ENCODE peak calls at places on chromosome 20, in four cellular contexts. H is HepG2, J is A549, R is K562. N is an unnamed sample.

GRCh38 chr20:3781153-3781910 is at the start of gene SPEF1:
- DNase-seq in J (peak), H (peak), R (peak), N (peak)

GRCh38 chr20:10201321-10201870 is 17.2 kb upstream of the SNAP25 start:
- DNase-seq in R (no peak), J (no peak), H (no peak), N (peak)

GRCh38 chr20:32634041-32634805 is 39.5 kb downstream of the C20orf203 start:
- DNase-seq in R (peak), J (no peak), H (no peak), N (peak)

GRCh38 chr20:61162506-61162905 is 89.6 kb upstream of the CDH4 start:
- DNase-seq in J (no peak), H (no peak), R (no peak), N (no peak)

GRCh38 chr20:43842126-43843020 is 72.3 kb upstream of the TOX2 start:
- DNase-seq in R (no peak), J (no peak), H (no peak), N (no peak)

GRCh38 chr20:6766433-6766832 is 1.1 kb upstream of the BMP2 start:
- DNase-seq in J (no peak), R (no peak), H (no peak), N (no peak)

GRCh38 chr20:3751664-3752385 is 15.7 kb downstream of the ADISSP start:
- DNase-seq in R (no peak), H (no peak), J (no peak), N (no peak)

GRCh38 chr20:57659131-57659788 is 39.0 kb upstream of the ZBP1 start:
- DNase-seq in R (no peak), H (no peak), J (no peak), N (no peak)

GRCh38 chr20:32539063-32539816 is 45.9 kb downstream of the NOL4L start:
- DNase-seq in R (no peak), J (no peak), H (no peak), N (no peak)

GRCh38 chr20:44700306-44700705 is 14.9 kb upstream of the CCN5 start:
- DNase-seq in H (no peak), R (no peak), J (no peak), N (no peak)

GRCh38 chr20:46568570-46569129 is 18.2 kb upstream of the OCSTAMP start:
- DNase-seq in J (no peak), R (no peak), H (peak), N (peak)

DNA sequence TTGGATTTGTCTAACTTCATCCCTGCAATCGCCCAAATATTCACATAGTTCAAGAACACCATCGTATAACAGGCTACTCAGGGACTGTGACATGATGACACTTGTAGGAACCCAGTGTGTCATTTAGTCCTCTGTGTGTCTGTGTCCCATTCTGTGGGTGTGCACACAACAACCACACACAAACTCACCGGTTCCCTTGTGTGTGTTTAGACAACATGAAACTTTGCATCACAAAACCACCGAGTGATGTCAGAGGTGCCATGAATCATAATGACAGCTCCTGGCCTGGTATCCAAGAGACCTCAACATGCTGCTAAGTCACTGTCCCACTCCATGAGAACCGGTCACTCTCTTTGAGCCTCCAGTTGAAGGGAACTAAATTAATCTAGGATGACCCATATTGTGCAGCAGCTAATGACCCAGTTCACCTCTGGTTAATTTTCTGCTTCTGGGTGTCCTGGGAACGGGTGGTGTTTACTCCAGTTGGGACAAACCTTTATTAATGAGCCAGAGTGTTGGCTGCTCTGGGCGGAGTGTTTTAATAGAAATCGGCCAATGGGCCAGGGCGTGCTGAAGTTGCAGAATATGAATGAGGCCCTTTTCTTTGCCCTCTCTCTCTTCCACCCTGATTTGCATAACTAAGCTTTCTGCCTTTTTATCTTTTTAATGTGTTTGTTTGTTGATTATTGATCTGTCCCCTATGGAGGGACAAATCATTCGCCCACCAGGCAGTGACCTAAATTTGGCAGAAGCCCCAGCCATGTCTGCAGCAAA is 421.1 kb downstream of the PREX1 start:
- DNase-seq in H (no peak), J (no peak), R (no peak), N (no peak)
- TF ChIP-seq MAZ in H (no peak), J (no peak), R (no peak), N (no peak)

GRCh38 chr20:20089018-20089417 is 36.7 kb downstream of the CFAP61 start:
- DNase-seq in R (no peak), H (no peak), J (no peak), N (no peak)

GRCh38 chr20:20085812-20086211 is 33.5 kb downstream of the CFAP61 start:
- DNase-seq in H (no peak), R (no peak), J (no peak), N (no peak)

GRCh38 chr20:20085071-20085470 is 32.7 kb downstream of the CFAP61 start:
- DNase-seq in H (no peak), J (no peak), R (no peak), N (no peak)

GRCh38 chr20:20083796-20084195 is 31.5 kb downstream of the CFAP61 start:
- DNase-seq in R (peak), J (peak), H (peak), N (peak)

GRCh38 chr20:20084296-20084752 is 32.0 kb downstream of the CFAP61 start:
- DNase-seq in H (no peak), R (no peak), J (no peak), N (no peak)
- TF ChIP-seq MAZ in H (no peak), R (no peak), J (no peak), N (no peak)

GRCh38 chr20:19212524-19213502 is at the start of gene SLC24A3:
- DNase-seq in H (peak), R (no peak), J (peak), N (no peak)
- TF ChIP-seq MAZ in H (no peak), R (no peak), J (no peak), N (no peak)

DNA sequence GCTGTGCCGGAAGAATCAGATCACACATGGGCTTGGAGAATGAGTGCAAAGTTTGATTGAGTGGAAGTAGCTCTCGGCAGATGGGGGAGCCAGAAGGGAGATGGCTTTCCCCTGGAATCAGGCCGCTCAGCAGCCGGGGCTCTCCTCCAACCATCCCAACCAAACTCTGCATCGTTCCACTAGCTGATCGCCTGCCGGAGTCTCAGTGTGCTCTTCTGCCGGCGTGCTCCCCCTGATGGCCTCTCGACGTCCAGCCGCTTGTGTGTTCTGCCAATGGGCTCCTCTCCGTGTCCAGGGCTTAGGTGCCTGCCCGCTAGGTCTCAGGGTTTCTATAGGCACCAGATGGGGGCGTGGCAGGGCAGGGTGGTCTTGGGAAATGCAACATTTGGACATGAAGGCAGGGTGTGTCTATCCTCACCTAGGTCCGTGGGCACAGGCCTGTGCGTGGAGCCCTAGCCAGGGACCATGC is 4.9 kb upstream of the BIRC7 start:
- DNase-seq in J (no peak), H (peak), R (peak), N (peak)
- TF ChIP-seq MAZ in J (no peak), H (no peak), R (no peak), N (no peak)

GRCh38 chr20:33693741-33694645 is 7.8 kb upstream of the E2F1 start:
- DNase-seq in J (no peak), R (no peak), H (no peak), N (no peak)
- TF ChIP-seq MAZ in J (no peak), R (no peak), H (no peak), N (no peak)

DNA sequence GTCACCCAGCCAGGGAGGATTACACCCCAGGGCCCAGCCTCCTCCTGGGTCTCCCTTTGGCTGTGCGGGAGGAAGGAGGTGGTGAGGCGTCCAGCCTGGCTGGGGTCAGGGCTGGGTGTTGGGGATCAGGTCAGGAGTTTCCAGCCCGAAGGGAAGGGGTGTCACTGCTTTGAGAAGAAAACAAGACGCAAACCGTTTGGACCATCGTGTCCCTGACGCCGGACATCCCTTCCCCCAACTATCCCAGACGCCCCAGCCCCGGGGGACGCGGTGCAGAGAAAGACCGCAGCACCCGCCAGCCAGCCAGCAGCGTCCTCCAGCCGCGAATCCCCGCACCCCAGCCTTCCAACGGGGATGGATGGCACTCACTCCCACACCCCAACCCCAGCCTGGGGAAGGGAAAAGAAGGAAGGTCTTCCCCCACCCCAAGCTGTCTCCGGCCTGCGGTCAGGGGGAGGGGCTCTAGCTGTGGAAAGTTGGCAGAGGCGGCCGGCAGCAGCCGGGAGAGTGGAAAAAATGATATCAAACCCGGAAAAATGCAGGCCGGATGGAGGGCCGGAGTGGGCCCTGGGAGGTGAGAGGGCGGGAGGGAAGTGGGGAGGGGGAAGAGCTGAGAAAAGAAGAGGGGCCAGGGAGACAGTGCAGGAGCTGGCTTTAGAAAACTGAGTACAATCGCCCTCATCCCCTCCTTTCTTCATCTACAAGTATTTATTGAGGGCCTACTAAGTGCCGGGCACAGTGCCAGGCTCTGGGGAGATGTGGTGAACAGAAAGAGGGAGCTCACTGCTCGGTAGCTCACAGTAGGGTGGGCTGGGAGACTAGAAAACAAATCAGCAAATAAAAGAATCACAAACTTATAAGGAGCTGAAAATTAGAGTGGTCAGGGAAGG is 10.6 kb downstream of the REM1 start:
- DNase-seq in H (no peak), J (no peak), R (peak), N (peak)
- TF ChIP-seq MAZ in H (no peak), J (no peak), R (peak), N (no peak)

DNA sequence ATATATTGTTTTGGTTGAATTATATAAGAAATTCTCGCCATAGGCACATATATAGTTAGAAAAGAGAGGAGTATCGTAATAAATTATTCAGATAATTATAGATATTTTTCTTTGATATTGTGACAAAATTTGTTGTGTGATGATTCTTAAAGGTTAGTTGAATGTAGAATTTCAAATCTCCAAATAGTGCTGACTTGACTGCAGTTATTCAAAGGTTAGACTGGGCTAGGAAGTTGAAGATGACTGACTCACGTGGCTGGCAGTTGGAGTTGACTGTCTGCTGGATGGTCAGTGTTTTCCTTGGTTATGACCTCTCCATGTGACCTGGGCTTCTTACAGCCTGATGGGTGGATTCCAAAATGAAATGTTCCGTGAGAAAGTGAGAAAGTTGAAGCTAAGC is 55.3 kb downstream of the FLRT3 start:
- DNase-seq in R (no peak), J (no peak), H (no peak), N (no peak)
- TF ChIP-seq MAZ in R (no peak), J (no peak), H (no peak), N (no peak)

GRCh38 chr20:11247059-11247630 is 573.3 kb upstream of the JAG1 start:
- DNase-seq in J (no peak), R (no peak), H (no peak), N (no peak)
- TF ChIP-seq MAZ in J (no peak), R (no peak), H (no peak), N (no peak)

GRCh38 chr20:59412896-59413295 is 112.5 kb downstream of the EDN3 start:
- DNase-seq in J (no peak), R (no peak), H (no peak), N (no peak)
- TF ChIP-seq MAZ in J (no peak), R (no peak), H (no peak), N (no peak)

GRCh38 chr20:41174782-41175181 is 37.4 kb downstream of the PLCG1 start:
- DNase-seq in H (no peak), R (no peak), J (no peak), N (peak)

GRCh38 chr20:41175201-41175651 is 37.9 kb downstream of the PLCG1 start:
- DNase-seq in H (no peak), R (no peak), J (no peak), N (no peak)

GRCh38 chr20:41173161-41173721 is 35.9 kb downstream of the PLCG1 start:
- DNase-seq in H (peak), R (peak), J (peak), N (peak)

GRCh38 chr20:41173791-41174341 is 36.5 kb downstream of the PLCG1 start:
- DNase-seq in J (no peak), R (no peak), H (no peak), N (no peak)

DNA sequence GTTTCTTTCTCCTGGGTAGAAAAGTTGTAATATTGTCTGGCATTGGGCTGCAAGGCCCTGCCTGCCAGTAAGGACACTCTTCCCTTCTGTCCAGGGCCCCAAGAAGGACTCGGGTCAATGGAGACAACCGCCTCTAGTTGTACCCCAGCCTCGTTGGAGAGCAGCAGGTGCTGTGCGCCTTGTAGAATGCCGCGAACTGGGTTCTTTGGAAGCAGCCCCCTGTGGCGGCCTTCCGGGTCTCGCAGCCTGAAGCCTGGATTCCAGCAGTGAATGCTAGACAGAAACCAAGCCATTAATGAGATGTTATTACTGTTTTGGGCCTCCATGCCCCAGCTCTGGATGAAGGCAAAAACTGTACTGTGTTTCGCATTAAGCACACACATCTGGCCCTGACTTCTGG is 37.0 kb downstream of the PLCG1 start:
- DNase-seq in J (no peak), H (no peak), R (no peak), N (no peak)
- TF ChIP-seq MAZ in J (no peak), H (no peak), R (no peak), N (no peak)